ENCODE peak calls at places on chromosomes 6 and 20, in seven cellular contexts. E is ovary; A is RWPE1; U is thoracic aorta; X is neural progenitor cell; B is tibial nerve; R is effector memory CD4-positive, alpha-beta T cell. L is an unnamed sample.
A peak's percentile ranks its signal among the peaks of the same experiment; 100 is the strongest.

GRCh38 chr20:22338140-22338708 is 246.1 kb downstream of the FOXA2 start:
- DNase-seq in E (no peak), A (no peak), U (no peak), X (no peak), B (no peak), R (no peak), L (no peak)

GRCh38 chr6:159174263-159174974 is 5.2 kb downstream of the FNDC1 start:
- DNase-seq in E (peak; percentile 33), A (peak; percentile 67), U (peak; percentile 20), X (peak; percentile 90), B (peak; percentile 32), R (peak; percentile 20), L (peak; percentile 22)

GRCh38 chr6:152099816-152100618 is 292.5 kb downstream of the ESR1 start:
- DNase-seq in E (no peak), A (peak; percentile 49), U (no peak), X (no peak), B (no peak), R (no peak), L (no peak)

GRCh38 chr6:85685713-85686112 is 43.0 kb upstream of the SYNCRIP start:
- DNase-seq in E (no peak), A (no peak), U (no peak), X (no peak), B (no peak), R (no peak), L (no peak)

GRCh38 chr6:33886673-33887144 is 82.9 kb upstream of the MLN start:
- DNase-seq in E (no peak), A (peak; percentile 28), U (no peak), X (no peak), B (no peak), R (peak; percentile 3), L (no peak)

GRCh38 chr6:170186006-170186908 is 104.6 kb downstream of the DLL1 start:
- DNase-seq in E (no peak), A (peak; percentile 24), U (no peak), X (no peak), B (no peak), R (no peak), L (no peak)

GRCh38 chr20:21031666-21032065 is 74.5 kb downstream of the LINC00237 start:
- DNase-seq in E (no peak), A (no peak), U (no peak), X (no peak), B (no peak), R (no peak), L (no peak)

GRCh38 chr6:93575495-93575894 is 156.1 kb upstream of the EPHA7 start:
- DNase-seq in E (no peak), A (no peak), U (no peak), X (no peak), B (no peak), R (no peak), L (no peak)

GRCh38 chr20:41334452-41335421 is 5.9 kb upstream of the LPIN3 start:
- DNase-seq in E (peak; percentile 30), A (no peak), U (no peak), X (no peak), B (no peak), R (no peak), L (no peak)

GRCh38 chr6:167786859-167787675 is 39.6 kb upstream of the AFDN start:
- DNase-seq in E (no peak), A (no peak), U (no peak), X (no peak), B (no peak), R (no peak), L (no peak)
- H3K27ac ChIP-seq in E (no peak overlapping the region), A (no peak overlapping the region), U (no peak overlapping the region), X (no peak overlapping the region), B (no peak overlapping the region), R (no peak overlapping the region), L (no peak overlapping the region)

DNA sequence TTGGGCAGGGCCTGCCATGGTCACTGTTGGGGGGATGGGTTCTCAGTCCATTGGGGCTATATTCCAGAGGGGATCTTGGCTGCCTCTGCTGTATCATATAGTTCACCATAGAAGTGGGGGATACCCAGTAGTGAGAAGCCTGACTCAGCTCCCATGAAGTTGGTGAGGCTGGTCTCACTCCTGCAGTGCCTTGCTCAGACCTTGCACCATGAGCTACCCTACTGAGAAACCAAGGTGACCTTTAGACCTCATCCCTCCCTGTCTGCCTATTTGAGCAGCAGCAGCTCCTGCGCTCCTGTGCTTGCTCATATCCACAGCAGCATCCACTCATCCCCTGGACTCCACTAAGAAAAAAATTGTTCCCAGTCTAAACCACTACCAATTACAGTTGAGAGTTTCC is 56.0 kb upstream of the HEY2 start:
- DNase-seq in E (no peak), A (no peak), U (no peak), X (no peak), B (no peak), R (no peak), L (no peak)
- H3K27ac ChIP-seq in E (no peak overlapping the region), A (no peak overlapping the region), U (no peak overlapping the region), X (no peak overlapping the region), B (no peak overlapping the region), R (no peak overlapping the region), L (no peak overlapping the region)

GRCh38 chr6:154487367-154488275 is 22.9 kb downstream of the CNKSR3 start:
- DNase-seq in E (no peak), A (no peak), U (no peak), X (no peak), B (no peak), R (no peak), L (no peak)
- H3K27ac ChIP-seq in E (no peak overlapping the region), A (no peak overlapping the region), U (peak overlapping the region; percentile 63), X (no peak overlapping the region), B (peak overlapping the region; percentile 59), R (no peak overlapping the region), L (no peak overlapping the region)

GRCh38 chr6:143743256-143744166 is 65.7 kb downstream of the PHACTR2 start:
- DNase-seq in E (peak; percentile 46), A (no peak), U (no peak), X (peak; percentile 36), B (no peak), R (no peak), L (no peak)
- H3K27ac ChIP-seq in E (peak overlapping the region; percentile 76), A (no peak overlapping the region), U (peak overlapping the region; percentile 87), X (peak overlapping the region; percentile 59), B (peak overlapping the region; percentile 78), R (no peak overlapping the region), L (peak overlapping the region; percentile 58)

L was measured in caudate nucleus.